ENCODE peak calls at places on chromosome 3, in five cellular contexts. C is left lung, A is fibroblast of mammary gland, V is esophagus squamous epithelium, H is Calu3. Z is an unnamed sample.
A peak's percentile ranks its signal among the peaks of the same experiment; 100 is the strongest.

GRCh38 chr3:14117468-14118399 is 6.9 kb downstream of the CHCHD4 start:
- DNase-seq in C (no peak), A (no peak), V (no peak), H (no peak), Z (no peak)

GRCh38 chr3:30989266-30989799 is 94.9 kb upstream of the GADL1 start:
- DNase-seq in C (no peak), A (no peak), V (no peak), H (no peak), Z (no peak)

GRCh38 chr3:108412351-108412750 is 98.0 kb downstream of the MYH15 start:
- DNase-seq in C (no peak), A (no peak), V (no peak), H (peak; percentile 39), Z (no peak)

GRCh38 chr3:128482175-128482856 is 10.7 kb downstream of the GATA2 start:
- DNase-seq in C (no peak), A (no peak), V (no peak), H (no peak), Z (no peak)

GRCh38 chr3:182979103-182979697 is 1.1 kb downstream of the DCUN1D1 start:
- DNase-seq in C (no peak), A (no peak), V (no peak), H (no peak), Z (no peak)

GRCh38 chr3:154970796-154971195 is 109.3 kb upstream of the MME start:
- DNase-seq in C (no peak), A (peak; percentile 98), V (no peak), H (no peak), Z (no peak)

GRCh38 chr3:126376464-126376863 is 18.2 kb upstream of the CFAP100 start:
- DNase-seq in C (no peak), A (no peak), V (no peak), H (no peak), Z (no peak)

GRCh38 chr3:113948015-113948917 is 453 bp downstream of the ZDHHC23 start:
- DNase-seq in C (peak; percentile 51), A (no peak), V (no peak), H (peak; percentile 60), Z (peak; percentile 80)

GRCh38 chr3:45414341-45414740 is 26.0 kb downstream of the LARS2 start:
- DNase-seq in C (no peak), A (no peak), V (no peak), H (no peak), Z (no peak)

GRCh38 chr3:71684752-71685151 is 40.5 kb downstream of the EIF4E3 start:
- DNase-seq in C (no peak), A (peak; percentile 88), V (peak; percentile 1), H (peak; percentile 26), Z (no peak)

GRCh38 chr3:67104388-67104787 is 106.3 kb downstream of the KBTBD8 start:
- DNase-seq in C (no peak), A (no peak), V (no peak), H (no peak), Z (no peak)

GRCh38 chr3:67176396-67176795 is 178.3 kb downstream of the KBTBD8 start:
- DNase-seq in C (no peak), A (no peak), V (no peak), H (no peak), Z (no peak)

GRCh38 chr3:105758451-105758850 is 110.4 kb downstream of the CBLB start:
- DNase-seq in C (no peak), A (no peak), V (no peak), H (no peak), Z (no peak)

GRCh38 chr3:135218304-135218703 is 423.2 kb downstream of the EPHB1 start:
- DNase-seq in C (no peak), A (no peak), V (no peak), H (no peak), Z (no peak)

GRCh38 chr3:63625161-63625560 is 27.3 kb upstream of the SNTN start:
- DNase-seq in C (no peak), A (peak; percentile 84), V (no peak), H (peak; percentile 62), Z (no peak)

GRCh38 chr3:37694236-37694635 is 167.4 kb upstream of the CTDSPL start:
- DNase-seq in C (no peak), A (no peak), V (no peak), H (no peak), Z (no peak)

GRCh38 chr3:101836907-101837598 is 12.3 kb upstream of the NFKBIZ start:
- DNase-seq in C (no peak), A (peak; percentile 80), V (no peak), H (no peak), Z (no peak)

GRCh38 chr3:53635041-53635440 is 140.6 kb downstream of the CACNA1D start:
- DNase-seq in C (no peak), A (no peak), V (no peak), H (no peak), Z (no peak)

GRCh38 chr3:56131976-56132590 is 336.2 kb downstream of the ERC2 start:
- DNase-seq in C (peak; percentile 39), A (peak; percentile 93), V (no peak), H (peak; percentile 69), Z (no peak)

GRCh38 chr3:188486126-188486525 is 332.2 kb downstream of the LPP start:
- DNase-seq in C (no peak), A (peak; percentile 67), V (no peak), H (no peak), Z (no peak)

GRCh38 chr3:88057650-88058321 is 1.0 kb downstream of the CGGBP1 start:
- DNase-seq in C (no peak), A (peak; percentile 36), V (no peak), H (no peak), Z (no peak)

GRCh38 chr3:143427626-143428025 is 308.1 kb downstream of the CHST2 start:
- DNase-seq in C (no peak), A (no peak), V (no peak), H (no peak), Z (no peak)

GRCh38 chr3:127987309-127987995 is 64.8 kb upstream of the SEC61A1 start:
- DNase-seq in C (no peak), A (no peak), V (no peak), H (no peak), Z (no peak)

GRCh38 chr3:101945980-101946379 is 96.7 kb downstream of the NFKBIZ start:
- DNase-seq in C (no peak), A (no peak), V (no peak), H (no peak), Z (no peak)

GRCh38 chr3:20104167-20104661 is 64.0 kb downstream of the KAT2B start:
- DNase-seq in C (no peak), A (no peak), V (no peak), H (no peak), Z (peak; percentile 15)

GRCh38 chr3:187852842-187853727 is 107.8 kb upstream of the BCL6 start:
- DNase-seq in C (no peak), A (no peak), V (no peak), H (no peak), Z (no peak)

GRCh38 chr3:40120816-40121215 is 188.7 kb upstream of the EIF1B start:
- DNase-seq in C (no peak), A (peak; percentile 69), V (no peak), H (peak; percentile 16), Z (no peak)

GRCh38 chr3:7917443-7918151 is 584.0 kb upstream of the LMCD1 start:
- DNase-seq in C (no peak), A (no peak), V (no peak), H (no peak), Z (no peak)

DNA sequence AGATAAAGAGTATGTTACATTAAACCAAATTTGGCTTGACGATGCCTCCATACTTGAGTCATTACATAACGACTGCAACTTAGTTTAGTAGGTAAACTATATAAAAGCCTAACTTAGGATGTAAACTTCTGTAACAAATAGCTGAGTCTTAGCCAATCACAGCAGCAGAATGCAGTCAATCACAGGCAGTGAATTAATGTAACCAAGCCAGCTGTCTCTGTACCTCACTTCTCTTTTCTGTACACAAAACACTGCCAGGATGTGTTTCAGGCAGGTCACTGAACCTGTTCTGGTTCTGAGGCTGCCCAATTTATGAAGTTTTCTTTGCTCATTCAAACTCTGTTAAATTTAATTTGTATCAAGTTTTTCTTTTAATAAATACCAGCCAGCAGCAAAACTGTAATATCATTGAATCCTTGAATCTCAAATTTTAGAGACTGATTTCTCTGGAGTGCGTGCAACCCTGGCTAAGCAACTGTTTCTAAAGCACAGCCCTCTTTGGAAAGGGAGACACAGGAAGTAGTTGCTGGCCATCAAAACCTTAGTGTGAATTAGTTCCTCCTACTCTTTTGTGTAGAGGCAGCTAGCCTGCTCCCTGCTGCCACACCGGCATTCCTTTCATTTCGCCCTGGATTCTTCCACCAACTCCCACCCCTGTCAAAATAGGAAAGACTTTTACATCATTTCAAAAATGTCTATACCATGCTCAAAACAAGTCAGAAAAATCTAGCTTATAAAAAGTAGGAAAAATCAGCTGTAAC is 15.2 kb downstream of the RFTN1 start:
- DNase-seq in C (no peak), A (no peak), V (no peak), H (no peak), Z (no peak)
- TF ChIP-seq CTCF in C (no peak), A (no peak), V (no peak), H (no peak), Z (no peak)

GRCh38 chr3:99637381-99638111 is 848 bp upstream of the COL8A1 start:
- DNase-seq in C (no peak), A (peak; percentile 83), V (no peak), H (no peak), Z (no peak)

GRCh38 chr3:99635348-99635747 is 3.0 kb upstream of the COL8A1 start:
- DNase-seq in C (no peak), A (no peak), V (no peak), H (no peak), Z (no peak)

GRCh38 chr3:99634881-99635280 is 3.5 kb upstream of the COL8A1 start:
- DNase-seq in C (no peak), A (no peak), V (no peak), H (no peak), Z (no peak)

GRCh38 chr3:99638244-99638948 is at the start of gene COL8A1:
- DNase-seq in C (peak; percentile 84), A (peak; percentile 71), V (no peak), H (peak; percentile 19), Z (no peak)

GRCh38 chr3:99637041-99637380 is 1.4 kb upstream of the COL8A1 start:
- DNase-seq in C (no peak), A (no peak), V (no peak), H (no peak), Z (no peak)
- TF ChIP-seq CTCF in C (no peak), A (peak; percentile 30), V (no peak), H (no peak), Z (no peak)

DNA sequence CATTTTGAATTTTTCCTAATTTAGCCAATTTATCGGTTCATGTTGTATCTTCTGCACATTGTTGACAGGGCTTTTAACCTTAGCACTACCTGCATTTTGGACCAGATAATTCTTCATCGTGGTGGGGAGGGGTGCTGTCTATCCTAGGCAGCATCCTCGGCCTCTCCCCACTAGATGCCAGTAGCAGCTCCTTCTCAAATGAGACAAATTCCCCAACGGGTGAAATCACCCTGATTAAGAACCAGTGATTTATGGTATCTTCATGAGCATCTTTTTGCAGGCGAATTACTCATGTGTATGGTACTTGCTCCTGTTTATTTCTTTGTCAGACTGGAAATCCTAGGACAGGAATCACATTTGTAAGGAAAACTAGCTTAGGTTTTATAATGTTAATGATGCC is 68.0 kb downstream of the C3orf70 start:
- DNase-seq in C (no peak), A (peak; percentile 12), V (no peak), H (no peak), Z (no peak)
- TF ChIP-seq CTCF in C (no peak), A (no peak), V (no peak), H (no peak), Z (no peak)

DNA sequence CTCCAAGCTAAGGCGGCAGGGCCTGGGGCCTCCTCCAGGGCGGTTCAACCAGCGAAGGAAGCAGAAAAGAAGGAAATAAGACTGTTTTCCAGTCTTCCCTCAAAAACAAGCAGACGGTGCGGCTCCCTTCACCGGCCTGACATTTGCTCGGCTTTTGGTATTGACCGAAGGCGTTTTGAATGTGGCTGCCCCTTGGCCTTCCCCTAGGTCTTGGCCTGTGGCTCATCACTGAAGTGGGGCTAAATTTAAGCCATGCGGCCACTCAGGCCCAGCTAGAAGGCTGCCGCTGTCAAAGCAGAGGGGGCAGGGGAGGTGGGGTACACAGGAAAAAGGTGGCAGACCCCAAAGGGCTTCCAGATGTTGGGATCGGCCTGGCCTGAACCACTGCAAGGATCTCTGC is 86.2 kb downstream of the SRGAP3 start:
- DNase-seq in C (no peak), A (no peak), V (no peak), H (no peak), Z (no peak)
- TF ChIP-seq CTCF in C (no peak), A (no peak), V (no peak), H (no peak), Z (no peak)